ENCODE peak calls at places on chromosomes 3 and 15, in five cellular contexts. M is NAMALWA; U is cardiac muscle cell; N is activated CD8-positive, alpha-beta memory T cell treated with anti-CD3 and anti-CD28 coated beads, Interleukin-2, amount 50 U/mL, for 48 hours; P is D341Med. B is an unnamed sample.

GRCh38 chr3:194503101-194503531 is 16.3 kb upstream of the ATP13A3 start:
- DNase-seq in N (no peak), U (peak; percentile 28), P (no peak), M (no peak), B (no peak)

GRCh38 chr3:102060814-102061213 is 211.5 kb downstream of the NFKBIZ start:
- DNase-seq in N (no peak), P (no peak), M (no peak), U (no peak), B (no peak)

GRCh38 chr3:124557-125179 is 71.9 kb upstream of the CHL1 start:
- DNase-seq in N (no peak), U (no peak), M (no peak), P (no peak), B (no peak)

GRCh38 chr15:45995800-45996199 is 361.0 kb downstream of the SQOR start:
- DNase-seq in U (no peak), N (no peak), P (no peak), M (no peak), B (no peak)

GRCh38 chr3:58251653-58252052 is 14.1 kb downstream of the ABHD6 start:
- DNase-seq in N (no peak), P (no peak), U (no peak), M (no peak), B (no peak)

GRCh38 chr3:101182734-101183133 is 137.6 kb downstream of the IMPG2 start:
- DNase-seq in N (no peak), P (no peak), M (no peak), U (peak; percentile 79), B (no peak)

GRCh38 chr3:195717416-195717815 is 3.4 kb upstream of the MUC20 start:
- DNase-seq in M (no peak), N (no peak), P (peak; percentile 27), U (no peak), B (no peak)

GRCh38 chr3:70056081-70056480 is 56.5 kb downstream of the SAMMSON start:
- DNase-seq in P (no peak), N (no peak), U (no peak), M (no peak), B (no peak)

GRCh38 chr15:68652141-68652540 is 73.3 kb downstream of the CORO2B start:
- DNase-seq in N (no peak), M (no peak), U (no peak), P (no peak), B (no peak)

GRCh38 chr3:179929091-179929529 is 107.6 kb downstream of the PEX5L start:
- DNase-seq in P (peak; percentile 74), U (peak; percentile 73), M (peak; percentile 71), N (peak; percentile 58), B (no peak)

GRCh38 chr3:149592758-149593240 is 65.0 kb downstream of the WWTR1 start:
- DNase-seq in P (no peak), M (no peak), N (no peak), U (no peak), B (no peak)

GRCh38 chr15:66505818-66506217 is 692 bp downstream of the ZWILCH start:
- DNase-seq in M (no peak), N (no peak), P (no peak), U (no peak), B (no peak)

GRCh38 chr3:66527253-66527652 is 26.4 kb upstream of the LRIG1 start:
- DNase-seq in N (no peak), M (no peak), U (peak; percentile 5), P (no peak), B (no peak)

GRCh38 chr3:31614162-31614921 is 81.6 kb downstream of the STT3B start:
- DNase-seq in U (no peak), M (no peak), N (no peak), P (no peak), B (no peak)

GRCh38 chr3:193938613-193939012 is 197.3 kb upstream of the HES1 start:
- DNase-seq in M (no peak), N (no peak), P (no peak), U (no peak), B (no peak)

GRCh38 chr3:133475245-133476010 is 75.6 kb downstream of the BFSP2 start:
- DNase-seq in U (no peak), N (no peak), P (peak; percentile 58), M (peak; percentile 97), B (no peak)

GRCh38 chr3:181635141-181635540 is 76.6 kb upstream of the SOX2 start:
- DNase-seq in P (no peak), U (no peak), N (no peak), M (no peak), B (no peak)

GRCh38 chr15:70916531-70916930 is 23.9 kb downstream of the LRRC49 start:
- DNase-seq in U (no peak), N (no peak), M (no peak), P (no peak), B (no peak)

GRCh38 chr3:131608741-131609140 is 106.0 kb upstream of the MRPL3 start:
- DNase-seq in U (peak; percentile 30), N (no peak), M (no peak), P (no peak), B (no peak)

B was measured in type B pancreatic cell.